ENCODE peak calls at places on chromosomes 12 and 14, in four cellular contexts. G is transverse colon, N is suprapubic skin, V is sigmoid colon. F is an unnamed sample.
A peak's percentile ranks its signal among the peaks of the same experiment; 100 is the strongest.

GRCh38 chr12:30874455-30875313 is 51.9 kb upstream of the TSPAN11 start:
- DNase-seq in G (no peak), N (no peak), V (no peak), F (no peak)

GRCh38 chr14:96587823-96588385 is 85.7 kb downstream of the PAPOLA start:
- DNase-seq in N (no peak), V (peak; percentile 26), G (no peak), F (no peak)

GRCh38 chr14:99131632-99132271 is 140.2 kb downstream of the BCL11B start:
- DNase-seq in V (peak; percentile 43), G (no peak), N (no peak), F (peak; percentile 10)

GRCh38 chr12:22759769-22760674 is 135.1 kb downstream of the ETNK1 start:
- DNase-seq in V (no peak), G (no peak), N (no peak), F (no peak)

GRCh38 chr12:52715416-52715815 is 12.1 kb upstream of the KRT77 start:
- DNase-seq in V (no peak), N (no peak), G (peak; percentile 29), F (peak; percentile 29)

GRCh38 chr14:60092516-60092915 is 793 bp downstream of the PCNX4 start:
- DNase-seq in N (no peak), V (no peak), G (peak; percentile 18), F (no peak)

GRCh38 chr14:100369019-100369418 is 45.9 kb downstream of the SLC25A47 start:
- DNase-seq in N (no peak), V (no peak), G (no peak), F (no peak)

GRCh38 chr14:76647699-76648298 is 113.5 kb upstream of the VASH1 start:
- DNase-seq in G (peak; percentile 10), V (no peak), N (no peak), F (no peak)

GRCh38 chr14:41663478-41663845 is 56.8 kb downstream of the LRFN5 start:
- DNase-seq in G (no peak), V (no peak), N (no peak), F (no peak)

GRCh38 chr14:96038920-96039632 is at the start of gene C14orf132:
- DNase-seq in G (peak; percentile 67), V (peak; percentile 85), N (peak; percentile 87), F (peak; percentile 58)

GRCh38 chr14:57009585-57010515 is 199.6 kb upstream of the OTX2 start:
- DNase-seq in G (no peak), N (no peak), V (no peak), F (no peak)

GRCh38 chr14:103107941-103108748 is 13.6 kb downstream of the EXOC3L4 start:
- DNase-seq in G (no peak), V (no peak), N (no peak), F (no peak)

GRCh38 chr14:67512463-67513134 is 20.5 kb upstream of the PLEKHH1 start:
- DNase-seq in N (no peak), G (no peak), V (no peak), F (no peak)

GRCh38 chr12:53596920-53597363 is 29.2 kb downstream of the ATF7 start:
- DNase-seq in N (no peak), V (no peak), G (no peak), F (no peak)

GRCh38 chr12:31965090-31965489 is 5.9 kb downstream of the RESF1 start:
- DNase-seq in V (no peak), G (no peak), N (no peak), F (no peak)

GRCh38 chr12:75446857-75447256 is 33.7 kb upstream of the GLIPR1 start:
- DNase-seq in G (no peak), N (no peak), V (no peak), F (no peak)

GRCh38 chr14:102278631-102278935 is 26.4 kb downstream of the MOK start:
- DNase-seq in G (no peak), V (no peak), N (no peak), F (no peak)

GRCh38 chr12:86627001-86627400 is 370.8 kb upstream of the MGAT4C start:
- DNase-seq in G (no peak), N (no peak), V (no peak), F (no peak)

GRCh38 chr12:86623267-86623666 is 367.1 kb upstream of the MGAT4C start:
- DNase-seq in N (no peak), V (no peak), G (no peak), F (no peak)

DNA sequence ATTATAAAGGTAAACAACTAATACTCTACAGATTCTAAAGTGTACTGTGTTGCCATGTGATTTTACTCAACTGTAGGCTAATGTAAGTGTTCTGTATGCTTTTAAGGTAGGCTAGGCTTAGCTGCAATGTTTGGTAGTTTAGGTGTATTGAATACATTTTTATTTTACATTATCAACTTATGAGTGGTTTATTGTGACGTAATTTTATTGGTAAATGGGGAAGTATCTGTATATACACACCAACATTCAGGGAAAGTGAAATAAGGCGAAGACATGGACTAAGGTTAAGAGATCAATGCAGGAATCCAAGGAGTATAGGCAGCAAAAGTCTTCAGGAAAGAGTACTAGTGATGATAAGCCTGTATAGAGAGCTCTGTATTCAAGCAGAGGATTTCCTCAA is 365.8 kb upstream of the MGAT4C start:
- DNase-seq in V (no peak), N (no peak), G (no peak), F (no peak)
- TF ChIP-seq POLR2AphosphoS5 in V (no peak), N (no peak), G (no peak), F (no peak)

DNA sequence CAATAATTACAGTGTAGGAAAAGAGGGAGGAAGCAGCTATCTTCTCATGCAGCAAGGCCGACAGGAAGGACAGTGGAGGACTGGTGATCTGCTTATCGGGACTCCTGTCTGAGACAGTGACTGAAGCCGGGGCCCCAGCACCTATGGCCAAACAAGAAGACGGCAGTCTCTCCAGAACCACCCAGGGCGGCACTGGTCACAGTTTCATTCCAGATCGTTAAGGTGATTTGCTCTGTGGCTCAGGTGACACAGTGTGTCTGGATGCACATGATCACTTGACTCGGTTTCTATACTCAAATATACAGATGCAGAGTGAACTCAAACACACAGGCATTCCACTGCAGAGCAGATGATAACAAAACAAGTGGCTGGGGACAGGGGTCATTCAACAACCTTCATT is 52.1 kb upstream of the CORO1C start:
- DNase-seq in V (no peak), N (no peak), G (no peak), F (no peak)
- TF ChIP-seq EP300 in V (no peak), N (no peak), G (no peak), F (no peak)

DNA sequence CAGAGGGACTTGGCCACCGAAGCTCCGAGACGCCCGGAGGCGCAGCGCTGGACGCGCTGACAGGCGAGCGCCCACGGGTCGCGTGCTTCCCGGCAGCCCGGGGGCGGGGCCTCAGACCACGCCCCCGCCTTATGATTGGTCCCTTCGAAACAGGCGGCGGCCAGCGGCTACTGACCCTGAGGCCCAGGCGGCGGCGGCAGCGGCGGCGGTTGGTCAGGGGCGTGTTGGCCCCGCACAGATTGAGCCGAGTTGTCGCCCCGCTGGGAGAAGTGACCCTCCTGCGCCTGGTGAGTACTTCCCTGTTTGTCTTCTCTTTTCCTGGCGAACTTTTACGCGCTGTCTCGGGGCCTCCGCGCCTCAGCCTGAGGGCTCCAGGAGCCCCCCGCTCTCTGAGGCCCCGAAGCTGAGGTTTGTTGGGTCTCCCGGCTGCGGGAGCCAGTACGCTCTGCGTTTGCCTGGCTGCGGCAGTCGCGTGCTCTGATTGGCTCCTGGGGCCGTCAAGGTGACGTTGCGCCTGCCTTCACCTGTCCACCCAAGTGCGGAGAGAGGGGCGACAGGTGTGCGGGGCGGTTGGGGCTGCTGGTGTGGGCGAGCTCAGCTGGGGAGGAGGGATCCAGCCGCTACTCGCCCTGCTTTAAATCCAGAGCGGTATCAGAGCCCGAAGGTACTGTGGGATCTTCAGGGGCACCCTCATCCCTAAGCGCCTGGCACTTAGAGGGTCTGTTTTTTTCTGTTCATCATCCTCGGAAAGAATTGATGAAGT is at the start of gene GAS2L3:
- DNase-seq in V (peak; percentile 92), N (peak; percentile 93), G (peak; percentile 91), F (peak; percentile 91)
- TF ChIP-seq POLR2AphosphoS5 in V (peak; percentile 40), N (no peak), G (peak; percentile 87), F (peak; percentile 25)

GRCh38 chr12:49188916-49189367 is at the start of gene TUBA1A:
- DNase-seq in V (peak; percentile 99), G (peak; percentile 89), N (peak; percentile 97), F (peak; percentile 81)

GRCh38 chr12:49190317-49190716 is 1.4 kb upstream of the TUBA1A start:
- DNase-seq in G (no peak), V (no peak), N (no peak), F (no peak)

GRCh38 chr12:49189731-49190314 is 943 bp upstream of the TUBA1A start:
- DNase-seq in V (no peak), G (no peak), N (no peak), F (no peak)

GRCh38 chr12:49188205-49188915 is 520 bp downstream of the TUBA1A start:
- DNase-seq in N (peak; percentile 92), G (peak; percentile 83), V (peak; percentile 92), F (peak; percentile 67)

DNA sequence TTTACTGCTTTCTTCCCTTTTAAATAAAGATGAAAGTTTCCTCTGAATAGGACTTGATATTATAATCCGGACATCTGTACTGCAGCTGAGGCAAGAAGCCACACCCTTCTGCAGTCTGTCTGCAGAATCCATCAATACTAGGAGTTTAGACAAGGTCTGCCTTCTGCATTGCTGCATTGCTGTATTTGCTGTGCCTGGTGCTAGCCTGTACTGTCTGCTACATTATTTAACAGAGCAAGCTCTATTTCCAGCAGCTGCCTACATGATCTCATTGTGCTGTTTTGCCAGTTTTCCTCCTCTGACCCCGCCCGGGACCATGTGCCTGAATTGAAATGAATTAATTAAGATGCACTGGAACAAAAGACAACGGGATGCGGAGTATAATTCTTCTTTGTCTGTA is 1.7 kb downstream of the TUBA1A start:
- DNase-seq in N (peak; percentile 78), V (peak; percentile 81), G (no peak), F (no peak)
- TF ChIP-seq EP300 in N (no peak), V (no peak), G (no peak), F (no peak)

GRCh38 chr12:71164166-71164876 is 6.5 kb upstream of the TSPAN8 start:
- DNase-seq in N (no peak), G (no peak), V (no peak), F (no peak)

GRCh38 chr12:71160585-71160984 is 2.8 kb upstream of the TSPAN8 start:
- DNase-seq in G (no peak), V (no peak), N (no peak), F (no peak)

GRCh38 chr12:71159260-71159659 is 1.5 kb upstream of the TSPAN8 start:
- DNase-seq in V (no peak), G (no peak), N (no peak), F (no peak)

GRCh38 chr12:71162832-71163711 is 5.3 kb upstream of the TSPAN8 start:
- DNase-seq in N (no peak), V (no peak), G (no peak), F (peak; percentile 60)

DNA sequence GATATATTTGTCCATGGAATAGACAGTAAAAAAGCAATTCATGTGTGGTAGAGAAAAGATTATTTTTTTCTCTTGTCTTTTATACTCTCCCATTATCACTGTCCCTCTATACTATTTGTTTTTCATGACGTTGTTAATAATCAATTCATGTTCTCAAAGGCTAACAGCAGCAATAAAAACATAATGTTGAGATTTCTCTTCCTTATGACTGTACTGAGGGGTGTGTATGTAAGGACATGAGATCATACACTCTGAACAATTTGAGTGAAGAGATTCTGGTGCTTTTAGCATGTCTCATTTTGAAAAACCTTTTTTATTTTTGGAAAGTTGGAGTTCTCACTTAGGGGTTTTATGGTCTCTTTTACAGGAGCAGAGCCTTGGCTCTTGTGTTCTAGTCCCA is 3.8 kb upstream of the TSPAN8 start:
- DNase-seq in V (no peak), N (no peak), G (no peak), F (no peak)
- TF ChIP-seq POLR2AphosphoS5 in V (no peak), N (no peak), G (peak; percentile 23), F (no peak)

GRCh38 chr14:33239465-33239864 is 300.8 kb downstream of the NPAS3 start:
- DNase-seq in V (no peak), G (no peak), N (no peak), F (no peak)
- TF ChIP-seq EP300 in V (no peak), G (no peak), N (no peak), F (no peak)

GRCh38 chr12:7387289-7387688 is 56.7 kb downstream of the CD163L1 start:
- DNase-seq in G (no peak), V (no peak), N (no peak), F (no peak)
- TF ChIP-seq POLR2AphosphoS5 in G (no peak), V (no peak), N (no peak), F (no peak)

GRCh38 chr12:130465046-130465445 is 127.4 kb downstream of the PIWIL1 start:
- DNase-seq in G (no peak), N (no peak), V (no peak), F (no peak)
- TF ChIP-seq EP300 in G (no peak), N (no peak), V (no peak), F (no peak)

F was measured in stomach.